ENCODE peak calls at places on chromosomes 7 and 10, in five cellular contexts. W is AG04450, I is prostate gland, E is esophagus squamous epithelium, H is tibial nerve. B is an unnamed sample.

GRCh38 chr7:150631866-150632864 is at the start of gene GIMAP6:
- DNase-seq in I (no peak), W (no peak), E (no peak), H (no peak), B (peak)

GRCh38 chr10:33116293-33116697 is 158.3 kb upstream of the ITGB1 start:
- DNase-seq in W (no peak), E (no peak), H (peak), I (no peak), B (no peak)

GRCh38 chr7:44629825-44630580 is 23.6 kb downstream of the OGDH start:
- DNase-seq in W (no peak), E (no peak), H (no peak), I (no peak), B (no peak)

GRCh38 chr7:46393142-46393541 is 472.1 kb upstream of the IGFBP3 start:
- DNase-seq in W (no peak), H (no peak), E (no peak), I (no peak), B (no peak)

GRCh38 chr10:74213571-74214162 is 62.6 kb downstream of the ADK start:
- DNase-seq in W (no peak), I (peak), E (no peak), H (peak), B (peak)

GRCh38 chr7:127683776-127684681 is 32.0 kb downstream of the SND1 start:
- DNase-seq in H (no peak), E (no peak), I (no peak), W (no peak), B (no peak)

GRCh38 chr7:105806592-105807266 is 69.7 kb downstream of the ATXN7L1 start:
- DNase-seq in W (no peak), I (no peak), E (no peak), H (no peak), B (peak)

GRCh38 chr10:107986571-107986970 is 822.1 kb upstream of the SORCS1 start:
- DNase-seq in E (no peak), I (no peak), W (no peak), H (no peak), B (no peak)

GRCh38 chr10:124604214-124605000 is 139.8 kb downstream of the FAM53B start:
- DNase-seq in E (no peak), W (no peak), H (no peak), I (no peak), B (no peak)

GRCh38 chr7:23357190-23358093 is 58.3 kb downstream of the MALSU1 start:
- DNase-seq in H (no peak), E (no peak), W (no peak), I (no peak), B (no peak)

GRCh38 chr7:44277391-44277790 is 48.0 kb downstream of the CAMK2B start:
- DNase-seq in H (no peak), W (no peak), E (no peak), I (no peak), B (no peak)

GRCh38 chr7:69430502-69431145 is 167.7 kb upstream of the AUTS2 start:
- DNase-seq in I (peak), E (no peak), H (peak), W (no peak), B (no peak)

GRCh38 chr7:5218564-5219360 is 28.7 kb downstream of the WIPI2 start:
- DNase-seq in H (no peak), E (no peak), I (no peak), W (no peak), B (no peak)

GRCh38 chr7:75663302-75663907 is 75.3 kb downstream of the HIP1 start:
- DNase-seq in W (no peak), I (no peak), E (no peak), H (no peak), B (no peak)

GRCh38 chr10:46247808-46248569 is 38.8 kb upstream of the ANTXRL start:
- DNase-seq in W (no peak), E (no peak), H (no peak), I (no peak), B (no peak)

GRCh38 chr10:95408931-95409873 is 118.4 kb upstream of the PDLIM1 start:
- DNase-seq in E (no peak), W (no peak), H (no peak), I (no peak), B (no peak)

GRCh38 chr7:109476409-109476808 is 906.7 kb downstream of the DNAJB9 start:
- DNase-seq in W (no peak), E (no peak), H (no peak), I (no peak), B (no peak)

GRCh38 chr7:191105-192034 is 1.0 kb upstream of the FAM20C start:
- DNase-seq in W (peak), H (peak), I (peak), E (no peak), B (no peak)

GRCh38 chr7:111476586-111477293 is 85.6 kb downstream of the IMMP2L start:
- DNase-seq in H (no peak), I (no peak), E (no peak), W (no peak), B (no peak)

GRCh38 chr7:76371396-76371795 is 12.6 kb upstream of the YWHAG start:
- DNase-seq in E (no peak), W (no peak), I (no peak), H (no peak), B (no peak)

DNA sequence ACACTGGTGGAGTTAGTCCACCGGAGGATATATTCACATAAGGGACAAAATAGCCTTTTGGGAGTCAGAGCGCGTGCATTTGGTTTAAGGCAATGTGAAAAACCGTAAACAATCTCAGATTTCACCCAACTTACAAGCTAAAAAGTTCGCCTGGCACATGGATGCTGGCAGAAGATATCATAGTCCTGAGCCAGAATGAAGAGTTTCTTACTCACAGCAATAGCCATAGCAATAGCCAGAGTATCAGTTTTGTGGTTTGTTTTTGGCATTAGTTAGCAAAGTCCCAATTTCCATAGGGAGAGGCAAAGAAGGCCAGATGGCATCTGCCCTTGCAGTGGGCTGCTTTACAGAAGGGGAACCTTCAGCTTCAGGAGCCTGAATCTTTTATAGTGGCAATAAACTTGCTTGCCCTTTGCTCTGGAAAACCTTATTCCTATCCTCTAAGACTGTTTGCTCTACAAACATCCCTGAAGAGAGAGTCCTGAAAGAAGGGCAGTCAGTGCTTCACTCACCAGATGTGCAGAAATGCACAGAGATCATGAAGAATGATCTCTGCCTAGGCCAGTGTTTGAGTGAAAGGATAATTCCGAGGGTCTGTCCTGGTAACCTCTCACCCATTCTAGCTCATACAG is 28.7 kb upstream of the RSBN1L start:
- DNase-seq in E (no peak), W (no peak), H (no peak), I (no peak), B (no peak)
- H3K27ac ChIP-seq in E (no peak), W (no peak), H (no peak), I (no peak), B (no peak)

GRCh38 chr10:86661161-86662025 is 6.9 kb upstream of the LDB3 start:
- DNase-seq in H (no peak), E (no peak), I (no peak), W (no peak), B (no peak)
- TF ChIP-seq CTCF in H (no peak), E (no peak), I (no peak), W (no peak), B (no peak)

GRCh38 chr10:102117391-102118159 is 2.6 kb downstream of the LDB1 start:
- DNase-seq in I (peak), E (no peak), H (peak), W (peak), B (peak)

GRCh38 chr10:102113956-102114857 is 6.0 kb downstream of the LDB1 start:
- DNase-seq in W (no peak), E (no peak), I (no peak), H (no peak), B (no peak)

GRCh38 chr10:102115775-102116174 is 4.4 kb downstream of the LDB1 start:
- DNase-seq in W (no peak), E (no peak), H (no peak), I (no peak), B (no peak)

GRCh38 chr10:102113261-102113955 is 6.8 kb downstream of the LDB1 start:
- DNase-seq in W (no peak), I (peak), H (no peak), E (no peak), B (no peak)

DNA sequence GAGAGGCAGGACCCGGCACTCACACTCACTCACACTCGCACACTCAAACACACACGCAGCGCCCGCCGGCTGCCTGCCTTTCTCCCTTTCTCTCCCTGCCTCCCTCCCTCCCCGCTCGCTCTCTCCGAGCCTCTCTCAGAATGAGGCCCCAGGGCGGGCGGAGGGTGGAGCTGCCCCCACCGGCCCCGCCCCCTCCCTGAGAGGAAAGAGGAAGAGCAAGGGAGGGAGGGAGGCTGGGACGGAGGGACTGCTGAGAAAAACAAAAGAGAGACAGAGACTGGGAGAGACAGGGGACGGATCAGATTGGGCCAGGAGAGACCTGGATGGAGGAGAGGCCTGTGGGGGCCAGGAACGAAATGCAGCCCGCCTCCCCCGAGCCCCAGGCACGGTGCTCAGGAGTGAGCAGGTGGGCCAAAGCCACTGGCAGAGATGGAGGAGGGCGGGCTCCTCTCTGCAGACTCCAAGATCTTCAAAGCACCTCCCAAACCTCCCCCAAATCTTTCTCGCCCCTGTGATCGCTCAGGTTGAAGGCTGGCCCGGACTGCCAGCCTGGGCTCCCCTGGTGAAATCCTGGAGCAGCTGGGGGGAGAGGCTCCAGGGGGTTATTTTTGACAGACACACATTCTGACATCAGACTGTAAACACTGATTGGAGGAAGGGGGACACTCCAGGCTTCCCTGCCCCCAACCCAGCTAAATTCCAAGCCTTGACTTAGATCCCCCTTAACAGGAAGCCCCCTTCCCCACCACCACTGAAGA is 5.1 kb downstream of the LDB1 start:
- DNase-seq in W (no peak), E (no peak), I (peak), H (peak), B (peak)
- H3K27ac ChIP-seq in W (peak), E (peak), I (peak), H (peak), B (peak)

GRCh38 chr10:60336901-60337630 is 52.6 kb downstream of the ANK3 start:
- DNase-seq in E (no peak), W (no peak), H (no peak), I (no peak), B (no peak)

GRCh38 chr10:60334991-60335390 is 54.7 kb downstream of the ANK3 start:
- DNase-seq in H (no peak), E (no peak), W (no peak), I (no peak), B (no peak)

GRCh38 chr10:60338002-60338564 is 51.6 kb downstream of the ANK3 start:
- DNase-seq in H (no peak), W (no peak), E (no peak), I (no peak), B (no peak)

GRCh38 chr10:60331886-60332285 is 57.8 kb downstream of the ANK3 start:
- DNase-seq in W (no peak), E (no peak), I (no peak), H (no peak), B (no peak)

DNA sequence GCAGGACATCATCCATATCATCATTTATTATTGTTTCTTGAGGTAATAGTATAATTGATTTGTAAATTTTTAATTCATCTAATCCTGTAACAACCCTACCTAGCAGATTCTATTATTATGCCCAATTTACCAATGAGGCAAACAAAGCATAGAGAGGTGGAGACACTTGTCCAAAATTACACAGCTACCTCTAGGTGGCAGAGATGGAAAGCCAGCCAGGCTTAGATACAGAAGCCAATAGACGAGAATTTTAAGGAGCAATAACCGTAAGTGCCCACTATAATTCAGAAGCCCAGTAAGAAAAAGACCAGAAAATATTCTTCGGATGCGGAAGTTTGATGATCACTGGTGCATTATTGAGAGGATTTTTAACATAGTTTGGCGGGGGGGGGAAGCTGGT is 54.0 kb downstream of the ANK3 start:
- DNase-seq in E (no peak), I (no peak), W (no peak), H (no peak), B (no peak)
- TF ChIP-seq CTCF in E (no peak), I (no peak), W (peak), H (no peak), B (no peak)

B was measured in CD4-positive, alpha-beta T cell.